ENCODE peak calls at places on chromosomes 1 and 21, in four cellular contexts. X, W, H and N are unnamed samples.

GRCh38 chr1:244211559-244211944 is 160.5 kb downstream of the ZBTB18 start:
- DNase-seq in X (no peak), W (no peak), H (no peak), N (no peak)

GRCh38 chr1:192010406-192010805 is 147.9 kb upstream of the RGS18 start:
- DNase-seq in X (no peak), W (no peak), H (no peak), N (no peak)

GRCh38 chr1:180571060-180571831 is 12.5 kb downstream of the OVAAL start:
- DNase-seq in X (no peak), W (no peak), H (no peak), N (no peak)

GRCh38 chr21:40176732-40177131 is 309.5 kb downstream of the PCP4 start:
- DNase-seq in X (no peak), W (no peak), H (peak; percentile 85), N (no peak)

GRCh38 chr21:20592482-20592881 is 405.7 kb upstream of the NCAM2 start:
- DNase-seq in X (no peak), W (no peak), H (no peak), N (no peak)

GRCh38 chr1:150621497-150622113 is 7.8 kb downstream of the ENSA start:
- DNase-seq in X (peak; percentile 73), W (peak; percentile 72), H (peak; percentile 47), N (no peak)

GRCh38 chr1:170407601-170408000 is 124.4 kb upstream of the GORAB start:
- DNase-seq in X (no peak), W (no peak), H (no peak), N (no peak)

GRCh38 chr1:176206006-176206960 is 803 bp downstream of the COP1 start:
- DNase-seq in X (peak; percentile 55), W (peak; percentile 67), H (peak; percentile 63), N (no peak)

GRCh38 chr1:204254031-204254661 is 40.4 kb upstream of the GOLT1A start:
- DNase-seq in X (no peak), W (peak; percentile 49), H (no peak), N (no peak)

GRCh38 chr1:156513189-156513588 is 12.6 kb upstream of the MEF2D start:
- DNase-seq in X (no peak), W (no peak), H (no peak), N (no peak)

GRCh38 chr21:35198982-35199732 is 150.1 kb upstream of the RUNX1 start:
- DNase-seq in X (no peak), W (no peak), H (no peak), N (no peak)

GRCh38 chr1:152014943-152015342 is 21.3 kb upstream of the S100A10 start:
- DNase-seq in X (no peak), W (no peak), H (no peak), N (no peak)

GRCh38 chr1:24575905-24576587 is 20.2 kb downstream of the NCMAP start:
- DNase-seq in X (no peak), W (no peak), H (no peak), N (no peak)

GRCh38 chr1:109365642-109366204 is 32.0 kb downstream of the SORT1 start:
- DNase-seq in X (no peak), W (peak; percentile 16), H (no peak), N (no peak)

GRCh38 chr1:109369167-109369746 is 28.5 kb downstream of the SORT1 start:
- DNase-seq in X (no peak), W (no peak), H (no peak), N (no peak)

GRCh38 chr1:109370712-109371270 is 26.9 kb downstream of the SORT1 start:
- DNase-seq in X (no peak), W (no peak), H (no peak), N (peak; percentile 9)

GRCh38 chr1:109371271-109371739 is 26.4 kb downstream of the SORT1 start:
- DNase-seq in X (no peak), W (peak; percentile 63), H (no peak), N (no peak)

GRCh38 chr1:109368464-109368863 is 29.3 kb downstream of the SORT1 start:
- DNase-seq in X (no peak), W (no peak), H (no peak), N (no peak)
- TF ChIP-seq CTCF in X (no peak), W (no peak), H (no peak), N (no peak)

GRCh38 chr1:153790996-153791855 is 16.0 kb downstream of the SLC27A3 start:
- DNase-seq in X (no peak), W (peak; percentile 56), H (no peak), N (no peak)

GRCh38 chr1:153791856-153792253 is 16.6 kb downstream of the SLC27A3 start:
- DNase-seq in X (no peak), W (peak; percentile 40), H (no peak), N (no peak)

GRCh38 chr1:153792631-153793041 is 17.4 kb downstream of the SLC27A3 start:
- DNase-seq in X (no peak), W (no peak), H (no peak), N (no peak)

GRCh38 chr1:153790282-153790995 is 15.2 kb downstream of the SLC27A3 start:
- DNase-seq in X (peak; percentile 85), W (peak; percentile 76), H (no peak), N (no peak)

GRCh38 chr1:153789478-153790148 is 14.4 kb downstream of the SLC27A3 start:
- DNase-seq in X (no peak), W (peak; percentile 3), H (no peak), N (no peak)
- H3K4me3 ChIP-seq in X (no peak overlapping the region), W (no peak overlapping the region), H (no peak overlapping the region), N (no peak overlapping the region)

GRCh38 chr1:161127649-161128048 is 4.8 kb downstream of the DEDD start:
- DNase-seq in X (no peak), W (no peak), H (no peak), N (no peak)

GRCh38 chr1:161128591-161129420 is 3.7 kb downstream of the DEDD start:
- DNase-seq in X (no peak), W (no peak), H (no peak), N (no peak)

GRCh38 chr1:161132410-161133219 is at the start of gene DEDD:
- DNase-seq in X (peak; percentile 97), W (peak; percentile 96), H (peak; percentile 94), N (peak; percentile 86)

GRCh38 chr1:161131721-161132409 is 602 bp downstream of the DEDD start:
- DNase-seq in X (peak; percentile 31), W (peak; percentile 44), H (peak; percentile 31), N (no peak)

DNA sequence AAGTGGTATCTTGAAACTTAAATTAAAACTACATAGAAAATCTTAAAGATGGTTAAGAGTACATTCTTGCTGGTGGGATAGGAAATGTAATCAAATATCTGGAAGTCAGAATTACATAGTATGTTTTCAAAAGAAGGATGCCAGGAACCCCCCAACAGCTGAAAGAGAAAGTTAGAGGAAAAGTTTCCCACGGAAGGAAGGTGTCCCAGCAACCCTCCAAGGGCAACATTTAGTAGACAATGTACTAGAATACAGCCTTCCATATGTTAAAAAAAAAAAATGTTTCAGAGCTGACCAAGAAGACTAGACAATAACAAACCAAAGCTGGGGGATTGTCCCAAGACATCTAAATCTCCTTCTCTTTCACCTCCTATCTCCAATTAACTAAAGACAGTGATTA is 2.2 kb downstream of the DEDD start:
- DNase-seq in X (peak; percentile 71), W (no peak), H (no peak), N (no peak)
- H3K4me2 ChIP-seq in X (peak overlapping the region; percentile 80), W (peak overlapping the region; percentile 93), H (peak overlapping the region; percentile 73), N (no peak overlapping the region)

GRCh38 chr1:63190171-63190570 is 132.2 kb upstream of the FOXD3 start:
- DNase-seq in X (no peak), W (no peak), H (no peak), N (no peak)

GRCh38 chr1:63189677-63190076 is 132.7 kb upstream of the FOXD3 start:
- DNase-seq in X (no peak), W (no peak), H (peak; percentile 14), N (no peak)
- TF ChIP-seq CTCF in X (no peak), W (peak; percentile 34), H (peak; percentile 44), N (no peak)

GRCh38 chr1:98211271-98211840 is 290.5 kb upstream of the DPYD start:
- DNase-seq in X (peak; percentile 15), W (no peak), H (no peak), N (no peak)

GRCh38 chr1:98210064-98210463 is 289.2 kb upstream of the DPYD start:
- DNase-seq in X (peak; percentile 89), W (no peak), H (no peak), N (peak; percentile 36)

GRCh38 chr1:98205291-98206017 is 284.6 kb upstream of the DPYD start:
- DNase-seq in X (no peak), W (no peak), H (no peak), N (no peak)

DNA sequence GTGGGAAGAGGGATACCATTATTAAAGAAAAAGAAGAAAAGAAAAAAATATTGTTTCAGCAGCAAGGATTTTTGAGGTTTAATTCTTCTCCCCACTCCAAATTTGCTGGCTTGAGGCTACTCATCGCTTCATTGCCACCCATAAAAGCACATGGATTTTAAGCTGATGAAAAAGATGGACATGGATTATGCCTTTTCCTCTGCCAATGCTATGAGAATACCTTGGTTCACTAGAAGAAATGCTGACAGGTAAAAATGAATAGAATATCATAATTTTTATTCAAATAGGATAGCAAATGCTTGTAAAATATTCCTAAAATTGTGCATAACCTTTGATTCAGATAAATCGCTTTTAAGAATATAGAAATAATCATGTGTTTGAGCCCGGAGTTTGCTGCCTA is 289.7 kb upstream of the DPYD start:
- DNase-seq in X (no peak), W (no peak), H (no peak), N (no peak)
- H3K4me3 ChIP-seq in X (peak overlapping the region; percentile 94), W (no peak overlapping the region), H (peak overlapping the region; percentile 25), N (peak overlapping the region; percentile 27)